ENCODE peak calls at places on chromosomes 6 and 20, in four cellular contexts. Z, E, F and A are unnamed samples.

GRCh38 chr6:125821825-125822281 is 31.1 kb downstream of the NCOA7 start:
- DNase-seq in Z (no peak), E (no peak), F (no peak), A (no peak)

GRCh38 chr20:23205656-23206055 is 119.5 kb upstream of the CD93 start:
- DNase-seq in Z (no peak), E (no peak), F (peak; percentile 88), A (no peak)

GRCh38 chr20:17530716-17531536 is at the start of gene BFSP1:
- DNase-seq in Z (peak; percentile 50), E (peak; percentile 84), F (peak; percentile 70), A (peak; percentile 4)

GRCh38 chr6:74879234-74879633 is 326.6 kb downstream of the COL12A1 start:
- DNase-seq in Z (peak; percentile 65), E (no peak), F (no peak), A (no peak)

GRCh38 chr20:53828673-53829085 is 235.0 kb upstream of the ZNF217 start:
- DNase-seq in Z (peak; percentile 80), E (no peak), F (no peak), A (no peak)

GRCh38 chr20:61882716-61883615 is 182.7 kb downstream of the TAF4 start:
- DNase-seq in Z (no peak), E (peak; percentile 59), F (no peak), A (no peak)

GRCh38 chr6:27494987-27495385 is 22.1 kb upstream of the ZNF184 start:
- DNase-seq in Z (no peak), E (no peak), F (no peak), A (no peak)

GRCh38 chr6:169386431-169387057 is 132.9 kb upstream of the THBS2 start:
- DNase-seq in Z (no peak), E (no peak), F (no peak), A (no peak)

GRCh38 chr6:28982476-28983266 is 22.4 kb downstream of the ZNF311 start:
- DNase-seq in Z (peak; percentile 53), E (no peak), F (no peak), A (no peak)

GRCh38 chr6:14382381-14383236 is 265.0 kb downstream of the CD83 start:
- DNase-seq in Z (no peak), E (no peak), F (no peak), A (no peak)

GRCh38 chr6:66418906-66419305 is 711.9 kb upstream of the EYS start:
- DNase-seq in Z (no peak), E (no peak), F (no peak), A (no peak)

GRCh38 chr6:57069920-57070331 is 20.1 kb upstream of the ZNF451 start:
- DNase-seq in Z (no peak), E (no peak), F (no peak), A (no peak)

GRCh38 chr6:49646942-49647341 is 10.3 kb upstream of the RHAG start:
- DNase-seq in Z (no peak), E (no peak), F (no peak), A (no peak)

GRCh38 chr6:101268541-101268940 is 125.0 kb upstream of the GRIK2 start:
- DNase-seq in Z (no peak), E (no peak), F (no peak), A (no peak)

GRCh38 chr20:13868331-13868730 is 83.5 kb downstream of the NDUFAF5 start:
- DNase-seq in Z (no peak), E (no peak), F (peak; percentile 65), A (no peak)

GRCh38 chr20:57985278-57985677 is 243.2 kb downstream of the ANKRD60 start:
- DNase-seq in Z (no peak), E (no peak), F (no peak), A (no peak)
- H3K27ac ChIP-seq in Z (no peak overlapping the region), E (no peak overlapping the region), F (no peak overlapping the region), A (no peak overlapping the region)

GRCh38 chr20:33145521-33145920 is 22.4 kb upstream of the BPIFA2 start:
- DNase-seq in Z (no peak), E (no peak), F (no peak), A (no peak)
- H3K27ac ChIP-seq in Z (no peak overlapping the region), E (no peak overlapping the region), F (no peak overlapping the region), A (no peak overlapping the region)

GRCh38 chr6:90369024-90369519 is 72.4 kb upstream of the BACH2 start:
- DNase-seq in Z (peak; percentile 92), E (no peak), F (peak; percentile 63), A (no peak)
- H3K27ac ChIP-seq in Z (peak overlapping the region; percentile 65), E (peak overlapping the region; percentile 45), F (peak overlapping the region; percentile 59), A (no peak overlapping the region)

GRCh38 chr6:32108727-32109113 is 418 bp downstream of the TNXB start:
- DNase-seq in Z (no peak), E (no peak), F (no peak), A (no peak)

GRCh38 chr6:32110632-32111031 is 1.5 kb upstream of the TNXB start:
- DNase-seq in Z (no peak), E (no peak), F (peak; percentile 59), A (no peak)

GRCh38 chr6:32108094-32108627 is 977 bp downstream of the TNXB start:
- DNase-seq in Z (peak; percentile 42), E (no peak), F (peak; percentile 75), A (no peak)

GRCh38 chr6:32109114-32109764 is at the start of gene TNXB:
- DNase-seq in Z (no peak), E (no peak), F (peak; percentile 53), A (no peak)

GRCh38 chr6:32109765-32110160 is 625 bp upstream of the TNXB start:
- DNase-seq in Z (no peak), E (no peak), F (no peak), A (no peak)
- H3K27ac ChIP-seq in Z (peak overlapping the region; percentile 97), E (peak overlapping the region; percentile 37), F (no peak overlapping the region), A (no peak overlapping the region)

DNA sequence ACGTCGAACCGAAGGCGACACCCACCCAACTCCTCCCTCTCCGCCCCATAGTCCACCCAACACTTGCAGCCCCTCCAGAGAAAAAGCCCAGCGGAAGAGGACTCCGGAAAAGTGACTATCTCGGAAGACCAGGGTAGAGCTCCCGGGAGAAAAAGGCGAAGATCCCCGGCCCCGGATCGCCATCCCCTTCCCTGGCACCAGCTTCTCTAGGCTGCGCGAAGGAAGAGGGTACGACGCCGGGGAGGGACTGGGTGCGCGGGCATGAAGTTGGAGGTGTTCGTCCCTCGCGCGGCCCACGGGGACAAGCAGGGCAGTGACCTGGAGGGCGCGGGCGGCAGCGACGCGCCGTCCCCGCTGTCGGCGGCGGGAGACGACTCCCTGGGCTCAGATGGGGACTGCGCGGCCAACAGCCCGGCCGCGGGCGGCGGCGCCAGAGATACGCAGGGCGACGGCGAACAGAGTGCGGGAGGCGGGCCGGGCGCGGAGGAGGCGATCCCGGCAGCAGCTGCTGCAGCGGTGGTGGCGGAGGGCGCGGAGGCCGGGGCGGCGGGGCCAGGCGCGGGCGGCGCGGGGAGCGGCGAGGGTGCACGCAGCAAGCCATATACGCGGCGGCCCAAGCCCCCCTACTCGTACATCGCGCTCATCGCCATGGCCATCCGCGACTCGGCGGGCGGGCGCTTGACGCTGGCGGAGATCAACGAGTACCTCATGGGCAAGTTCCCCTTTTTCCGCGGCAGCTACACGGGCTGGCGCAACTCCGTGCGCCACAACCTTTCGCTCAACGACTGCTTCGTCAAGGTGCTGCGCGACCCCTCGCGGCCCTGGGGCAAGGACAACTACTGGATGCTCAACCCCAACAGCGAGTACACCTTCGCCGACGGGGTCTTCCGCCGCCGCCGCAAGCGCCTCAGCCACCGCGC is 806 bp downstream of the FOXQ1 start:
- DNase-seq in Z (no peak), E (peak; percentile 83), F (no peak), A (no peak)
- H3K27ac ChIP-seq in Z (peak overlapping the region; percentile 60), E (peak overlapping the region; percentile 63), F (no peak overlapping the region), A (no peak overlapping the region)

GRCh38 chr20:57389695-57390603 is 1.2 kb upstream of the RBM38 start:
- DNase-seq in Z (no peak), E (peak; percentile 84), F (peak; percentile 58), A (peak; percentile 37)
- H3K27ac ChIP-seq in Z (peak overlapping the region; percentile 71), E (peak overlapping the region; percentile 73), F (no peak overlapping the region), A (peak overlapping the region; percentile 73)